ENCODE peak calls at places on chromosomes 13 and 19, in nine cellular contexts. I is kidney epithelial cell, V is cardiac fibroblast, B is astrocyte of the spinal cord, Y is adrenal gland, R is AG04450, Q is Caco-2, H is pancreas, E is mucosa of descending colon. K is an unnamed sample.

GRCh38 chr13:29936051-29936813 is 85.8 kb upstream of the UBL3 start:
- DNase-seq in B (no peak), Y (no peak), E (no peak), R (no peak), Q (no peak), V (no peak), H (no peak), I (no peak), K (no peak)

GRCh38 chr19:42206871-42207755 is 10.4 kb downstream of the DEDD2 start:
- DNase-seq in Q (no peak), Y (no peak), I (no peak), H (no peak), B (peak), E (no peak), R (no peak), V (peak), K (peak)

GRCh38 chr19:16021796-16022195 is 54.5 kb upstream of the TPM4 start:
- DNase-seq in R (no peak), Q (no peak), I (no peak), E (no peak), Y (no peak), B (no peak), H (peak), V (no peak), K (no peak)

GRCh38 chr13:42553098-42554046 is 20.6 kb upstream of the TNFSF11 start:
- DNase-seq in Y (no peak), R (peak), I (peak), B (peak), V (peak), H (no peak), Q (no peak), E (no peak), K (no peak)

GRCh38 chr13:96817336-96817941 is 176.8 kb downstream of the OXGR1 start:
- DNase-seq in E (no peak), R (no peak), Y (no peak), Q (no peak), B (peak), I (peak), H (no peak), V (peak), K (no peak)

GRCh38 chr13:112957295-112957677 is 11.7 kb upstream of the MCF2L start:
- DNase-seq in R (no peak), Y (no peak), I (no peak), H (peak), Q (no peak), B (no peak), V (no peak), E (no peak), K (no peak)

GRCh38 chr19:15869873-15870272 is 28.0 kb downstream of the CYP4F2 start:
- DNase-seq in H (no peak), E (no peak), B (no peak), R (no peak), I (no peak), V (no peak), Y (no peak), Q (no peak), K (no peak)

GRCh38 chr13:45511310-45512147 is 46.8 kb downstream of the COG3 start:
- DNase-seq in E (no peak), I (peak), H (no peak), Y (peak), B (peak), R (peak), V (peak), Q (no peak), K (peak)

GRCh38 chr13:50248537-50249521 is 233.6 kb downstream of the KCNRG start:
- DNase-seq in Q (no peak), B (no peak), I (no peak), V (no peak), H (no peak), R (no peak), E (no peak), Y (no peak), K (no peak)

GRCh38 chr13:20709782-20710181 is 6.3 kb downstream of the IL17D start:
- DNase-seq in E (no peak), I (no peak), H (no peak), B (no peak), V (no peak), Q (no peak), R (no peak), Y (no peak), K (no peak)

GRCh38 chr19:23716792-23717191 is 29.8 kb upstream of the ZNF675 start:
- DNase-seq in E (no peak), B (no peak), Q (no peak), V (no peak), R (no peak), H (no peak), Y (no peak), I (no peak), K (no peak)

GRCh38 chr13:26132756-26133155 is 80.9 kb upstream of the SHISA2 start:
- DNase-seq in R (no peak), Y (no peak), V (peak), Q (no peak), H (no peak), I (no peak), B (no peak), E (no peak), K (no peak)

GRCh38 chr19:18379803-18380747 is 5.9 kb upstream of the GDF15 start:
- DNase-seq in E (peak), H (peak), Q (peak), Y (peak), I (no peak), V (peak), B (peak), R (peak), K (peak)

GRCh38 chr13:41568143-41568989 is 111.0 kb downstream of the RGCC start:
- DNase-seq in Y (no peak), H (no peak), I (no peak), E (no peak), B (no peak), R (no peak), Q (no peak), V (no peak), K (no peak)

GRCh38 chr13:113220877-113221276 is 11.5 kb downstream of the CUL4A start:
- DNase-seq in Q (no peak), E (no peak), I (no peak), H (no peak), R (no peak), Y (no peak), V (peak), B (no peak), K (no peak)

GRCh38 chr13:90156390-90156789 is 1191.1 kb upstream of the MIR17HG start:
- DNase-seq in R (no peak), B (no peak), E (no peak), I (no peak), V (no peak), Q (no peak), Y (no peak), H (no peak), K (no peak)

GRCh38 chr13:46667687-46668281 is 114.8 kb downstream of the LRCH1 start:
- DNase-seq in H (no peak), E (no peak), Y (no peak), R (no peak), V (no peak), I (no peak), Q (no peak), B (peak), K (no peak)

GRCh38 chr19:38277549-38277948 is 13.2 kb downstream of the SPINT2 start:
- DNase-seq in I (no peak), Y (no peak), Q (no peak), H (no peak), B (no peak), R (no peak), E (no peak), V (peak), K (no peak)

DNA sequence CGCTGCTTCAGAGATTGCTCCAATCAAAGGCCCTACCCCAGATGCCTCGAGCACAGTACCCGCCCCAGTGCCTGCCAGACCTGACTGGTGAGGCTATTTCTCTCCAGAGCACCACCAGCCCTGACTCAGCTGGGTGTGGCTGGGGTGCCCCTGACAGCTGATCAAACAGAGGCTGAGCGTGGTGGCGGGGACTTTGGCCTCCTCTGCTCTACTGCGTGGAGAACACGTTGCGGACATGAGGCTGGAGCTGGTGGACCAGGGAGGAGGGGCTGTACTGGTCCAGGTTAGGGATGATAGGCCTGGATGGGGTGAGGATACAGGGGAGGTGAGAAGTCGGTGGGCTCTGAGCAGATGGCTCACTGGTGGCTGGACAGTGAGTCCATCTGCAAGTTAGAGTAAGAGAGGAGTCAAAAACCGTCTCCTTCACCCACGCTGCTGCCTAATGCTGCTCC is 3.5 kb upstream of the DOCK6 start:
- DNase-seq in H (peak), V (peak), B (peak), I (no peak), Y (no peak), Q (peak), R (no peak), E (peak), K (no peak)
- H3K4me3 ChIP-seq in H (no peak), V (no peak), B (no peak), I (no peak), Y (no peak), Q (no peak), R (no peak), E (no peak), K (no peak)

GRCh38 chr19:39841041-39841440 is 5.1 kb downstream of the FBL start:
- DNase-seq in B (no peak), H (no peak), I (no peak), V (no peak), E (no peak), Y (no peak), R (no peak), Q (no peak), K (no peak)

GRCh38 chr19:39840492-39840891 is 5.7 kb downstream of the FBL start:
- DNase-seq in V (no peak), Q (no peak), H (no peak), Y (no peak), R (no peak), E (no peak), I (no peak), B (no peak), K (no peak)

GRCh38 chr19:39843919-39844793 is 2.0 kb downstream of the FBL start:
- DNase-seq in Q (no peak), H (no peak), E (no peak), R (peak), B (peak), V (peak), Y (no peak), I (no peak), K (no peak)

GRCh38 chr19:39845172-39845571 is 1.0 kb downstream of the FBL start:
- DNase-seq in I (no peak), H (no peak), V (no peak), E (no peak), B (no peak), R (no peak), Y (no peak), Q (no peak), K (no peak)

GRCh38 chr19:39842693-39843435 is 3.3 kb downstream of the FBL start:
- DNase-seq in V (no peak), Y (no peak), B (no peak), I (no peak), E (no peak), H (no peak), R (no peak), Q (no peak), K (no peak)
- H3K4me3 ChIP-seq in V (no peak), Y (no peak), B (no peak), I (no peak), E (no peak), H (no peak), R (no peak), Q (no peak), K (peak)

GRCh38 chr19:4375164-4375619 is 25.2 kb downstream of the SH3GL1 start:
- DNase-seq in Y (peak), I (no peak), H (no peak), R (no peak), V (no peak), E (peak), B (no peak), Q (peak), K (no peak)
- H3K4me3 ChIP-seq in Y (no peak), I (no peak), H (no peak), R (no peak), V (no peak), E (no peak), B (no peak), Q (no peak), K (peak)

GRCh38 chr19:13935765-13936486 is 2.3 kb downstream of the PODNL1 start:
- DNase-seq in Q (no peak), I (no peak), V (no peak), R (no peak), H (no peak), E (no peak), Y (no peak), B (peak), K (no peak)

GRCh38 chr19:13938361-13939027 is at the start of gene PODNL1:
- DNase-seq in R (no peak), H (no peak), Y (no peak), V (peak), Q (no peak), I (no peak), E (no peak), B (peak), K (peak)

GRCh38 chr19:13934785-13935109 is 3.5 kb downstream of the PODNL1 start:
- DNase-seq in H (no peak), Y (no peak), B (no peak), E (no peak), R (no peak), Q (no peak), I (no peak), V (no peak), K (no peak)

GRCh38 chr19:13932911-13933393 is 5.3 kb downstream of the PODNL1 start:
- DNase-seq in Y (no peak), H (peak), E (no peak), I (no peak), R (no peak), Q (no peak), V (no peak), B (no peak), K (no peak)

GRCh38 chr19:13937479-13938360 is 497 bp downstream of the PODNL1 start:
- DNase-seq in E (no peak), R (no peak), Y (no peak), I (no peak), V (no peak), H (no peak), B (no peak), Q (no peak), K (no peak)
- H3K4me3 ChIP-seq in E (no peak), R (peak), Y (no peak), I (peak), V (peak), H (no peak), B (peak), Q (no peak), K (peak)

GRCh38 chr19:57321746-57322145 is 1.5 kb downstream of the ZNF543 start:
- DNase-seq in E (no peak), Q (no peak), H (no peak), B (no peak), Y (no peak), R (no peak), I (no peak), V (no peak), K (no peak)
- H3K4me3 ChIP-seq in E (no peak), Q (no peak), H (no peak), B (peak), Y (no peak), R (peak), I (no peak), V (peak), K (peak)